ENCODE peak calls at places on chromosomes 12 and 14, in seven cellular contexts. One of them, this sample, is unnamed. For H3K4me1, the result is how much of the 10 kb centered on the place peaks cover.

GRCh38 chr14:78207414-78207813 is 37.2 kb downstream of the NRXN3 start:
- DNase-seq in left lung: no peak
- DNase-seq in psoas muscle: no peak
- DNase-seq in upper lobe of right lung: no peak
- DNase-seq in tibial artery: no peak
- DNase-seq in sigmoid colon: no peak
- DNase-seq in right lobe of liver: no peak
- DNase-seq in this sample: no peak

GRCh38 chr12:71014180-71014785 is 93.7 kb upstream of the PTPRR start:
- DNase-seq in left lung: no peak
- DNase-seq in tibial artery: no peak
- DNase-seq in right lobe of liver: no peak
- DNase-seq in sigmoid colon: no peak
- DNase-seq in upper lobe of right lung: no peak
- DNase-seq in psoas muscle: no peak
- DNase-seq in this sample: no peak

GRCh38 chr14:106564058-106564643 is 1037.8 kb downstream of the TMEM121 start:
- DNase-seq in tibial artery: no peak
- DNase-seq in right lobe of liver: peak
- DNase-seq in left lung: no peak
- DNase-seq in sigmoid colon: no peak
- DNase-seq in psoas muscle: no peak
- DNase-seq in upper lobe of right lung: peak
- DNase-seq in this sample: peak

GRCh38 chr14:20427231-20428009 is 8.5 kb downstream of the KLHL33 start:
- DNase-seq in right lobe of liver: no peak
- DNase-seq in upper lobe of right lung: no peak
- DNase-seq in sigmoid colon: no peak
- DNase-seq in left lung: no peak
- DNase-seq in tibial artery: no peak
- DNase-seq in psoas muscle: no peak
- DNase-seq in this sample: no peak

GRCh38 chr14:90691627-90692026 is 124.6 kb downstream of the TTC7B start:
- DNase-seq in sigmoid colon: no peak
- DNase-seq in right lobe of liver: no peak
- DNase-seq in left lung: no peak
- DNase-seq in tibial artery: no peak
- DNase-seq in upper lobe of right lung: no peak
- DNase-seq in psoas muscle: no peak
- DNase-seq in this sample: no peak

GRCh38 chr12:108581311-108582227 is 16.3 kb downstream of the TMEM119 start:
- DNase-seq in right lobe of liver: no peak
- DNase-seq in upper lobe of right lung: no peak
- DNase-seq in sigmoid colon: no peak
- DNase-seq in tibial artery: no peak
- DNase-seq in left lung: no peak
- DNase-seq in psoas muscle: no peak
- DNase-seq in this sample: no peak

GRCh38 chr12:113860950-113861349 is 105.2 kb downstream of the RBM19 start:
- DNase-seq in sigmoid colon: no peak
- DNase-seq in upper lobe of right lung: no peak
- DNase-seq in psoas muscle: no peak
- DNase-seq in left lung: no peak
- DNase-seq in tibial artery: no peak
- DNase-seq in right lobe of liver: no peak
- DNase-seq in this sample: no peak

GRCh38 chr12:77594386-77594785 is 236.3 kb upstream of the NAV3 start:
- DNase-seq in upper lobe of right lung: no peak
- DNase-seq in psoas muscle: no peak
- DNase-seq in sigmoid colon: no peak
- DNase-seq in right lobe of liver: no peak
- DNase-seq in tibial artery: no peak
- DNase-seq in left lung: no peak
- DNase-seq in this sample: no peak

GRCh38 chr14:93788557-93789365 is 476 bp upstream of the PRIMA1 start:
- DNase-seq in right lobe of liver: no peak
- DNase-seq in tibial artery: peak
- DNase-seq in sigmoid colon: peak
- DNase-seq in left lung: no peak
- DNase-seq in psoas muscle: no peak
- DNase-seq in upper lobe of right lung: no peak
- DNase-seq in this sample: no peak

GRCh38 chr12:28535216-28535615 is 345.0 kb downstream of the CCDC91 start:
- DNase-seq in upper lobe of right lung: no peak
- DNase-seq in right lobe of liver: no peak
- DNase-seq in tibial artery: no peak
- DNase-seq in sigmoid colon: no peak
- DNase-seq in psoas muscle: no peak
- DNase-seq in left lung: no peak
- DNase-seq in this sample: no peak

GRCh38 chr12:107912421-107913004 is 138.0 kb downstream of the ASCL4 start:
- DNase-seq in right lobe of liver: peak
- DNase-seq in sigmoid colon: peak
- DNase-seq in psoas muscle: peak
- DNase-seq in left lung: peak
- DNase-seq in tibial artery: no peak
- DNase-seq in upper lobe of right lung: peak
- DNase-seq in this sample: peak

GRCh38 chr14:103697196-103697595 is 18.1 kb downstream of the XRCC3 start:
- DNase-seq in sigmoid colon: no peak
- DNase-seq in left lung: no peak
- DNase-seq in tibial artery: no peak
- DNase-seq in upper lobe of right lung: no peak
- DNase-seq in psoas muscle: no peak
- DNase-seq in right lobe of liver: no peak
- DNase-seq in this sample: no peak

GRCh38 chr14:73460691-73461127 is 2.4 kb upstream of the NUMB start:
- DNase-seq in upper lobe of right lung: no peak
- DNase-seq in tibial artery: no peak
- DNase-seq in left lung: no peak
- DNase-seq in right lobe of liver: no peak
- DNase-seq in psoas muscle: no peak
- DNase-seq in sigmoid colon: no peak
- DNase-seq in this sample: no peak

GRCh38 chr12:120571299-120571698 is 9.9 kb downstream of the POP5 start:
- DNase-seq in psoas muscle: no peak
- DNase-seq in upper lobe of right lung: no peak
- DNase-seq in tibial artery: no peak
- DNase-seq in right lobe of liver: no peak
- DNase-seq in sigmoid colon: no peak
- DNase-seq in left lung: no peak
- DNase-seq in this sample: no peak

GRCh38 chr14:66117600-66117999 is 368.6 kb upstream of the CCDC196 start:
- DNase-seq in right lobe of liver: no peak
- DNase-seq in left lung: no peak
- DNase-seq in tibial artery: no peak
- DNase-seq in psoas muscle: no peak
- DNase-seq in sigmoid colon: no peak
- DNase-seq in upper lobe of right lung: no peak
- DNase-seq in this sample: no peak

GRCh38 chr12:95605087-95605486 is 53.8 kb upstream of the USP44 start:
- DNase-seq in sigmoid colon: no peak
- DNase-seq in psoas muscle: no peak
- DNase-seq in right lobe of liver: no peak
- DNase-seq in tibial artery: no peak
- DNase-seq in left lung: no peak
- DNase-seq in upper lobe of right lung: no peak
- DNase-seq in this sample: no peak

GRCh38 chr12:111773801-111774551 is 7.2 kb downstream of the ALDH2 start:
- DNase-seq in tibial artery: peak
- DNase-seq in upper lobe of right lung: peak
- DNase-seq in right lobe of liver: peak
- DNase-seq in sigmoid colon: peak
- DNase-seq in psoas muscle: peak
- DNase-seq in left lung: peak
- DNase-seq in this sample: no peak

GRCh38 chr12:91202390-91202789 is 19.8 kb upstream of the DCN start:
- DNase-seq in sigmoid colon: no peak
- DNase-seq in left lung: no peak
- DNase-seq in tibial artery: no peak
- DNase-seq in right lobe of liver: no peak
- DNase-seq in psoas muscle: no peak
- DNase-seq in upper lobe of right lung: no peak
- DNase-seq in this sample: no peak

GRCh38 chr12:127278351-127278750 is 988.6 kb upstream of the TMEM132C start:
- DNase-seq in left lung: no peak
- DNase-seq in psoas muscle: no peak
- DNase-seq in upper lobe of right lung: no peak
- DNase-seq in right lobe of liver: no peak
- DNase-seq in tibial artery: no peak
- DNase-seq in sigmoid colon: no peak
- DNase-seq in this sample: no peak

DNA sequence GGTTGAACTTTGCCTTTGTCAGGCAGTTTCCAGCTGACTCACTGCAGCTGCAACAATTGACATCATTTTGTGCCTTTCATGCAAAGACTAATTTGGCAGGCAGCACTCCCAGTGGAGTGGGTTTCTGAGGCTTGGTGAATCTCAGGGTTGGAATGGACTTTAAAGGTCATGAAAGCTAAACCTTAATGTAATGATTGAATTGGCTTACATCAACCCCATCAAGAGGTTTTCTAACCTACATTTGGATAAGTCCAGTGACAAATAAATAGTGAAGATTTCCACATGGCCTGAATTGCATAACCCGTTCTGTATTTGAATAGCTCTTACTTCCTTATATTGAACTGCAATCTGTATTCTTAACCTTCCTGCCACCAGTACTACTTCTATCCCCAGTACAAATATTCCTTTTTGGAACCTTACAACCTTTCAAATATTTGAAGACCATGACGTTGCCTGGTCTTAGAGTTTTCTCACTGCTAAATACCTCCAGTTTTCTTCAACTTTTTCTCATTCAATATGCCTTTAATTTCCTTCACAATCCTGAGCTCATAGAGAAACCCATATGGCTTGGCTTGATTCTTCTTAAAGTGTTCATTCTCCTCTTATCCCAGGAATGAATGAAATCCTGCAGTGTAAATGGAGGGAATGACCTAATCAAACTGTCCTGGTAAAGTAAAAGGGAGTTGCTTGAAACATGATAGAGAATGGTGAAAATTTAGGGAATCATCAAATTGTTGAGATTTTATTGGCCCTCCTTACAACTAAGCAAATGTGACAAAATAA is 168.1 kb upstream of the NOVA1 start:
- DNase-seq in psoas muscle: peak
- DNase-seq in left lung: no peak
- DNase-seq in right lobe of liver: peak
- DNase-seq in sigmoid colon: peak
- DNase-seq in tibial artery: peak
- DNase-seq in upper lobe of right lung: no peak
- DNase-seq in this sample: no peak
- TF ChIP-seq CTCF in psoas muscle: no peak
- TF ChIP-seq CTCF in left lung: no peak
- TF ChIP-seq CTCF in right lobe of liver: no peak
- TF ChIP-seq CTCF in sigmoid colon: no peak
- TF ChIP-seq CTCF in tibial artery: no peak
- TF ChIP-seq CTCF in upper lobe of right lung: no peak
- TF ChIP-seq CTCF in this sample: no peak

GRCh38 chr14:61642246-61642982 is 52.9 kb upstream of the HIF1A start:
- DNase-seq in upper lobe of right lung: no peak
- DNase-seq in psoas muscle: no peak
- DNase-seq in sigmoid colon: no peak
- DNase-seq in tibial artery: no peak
- DNase-seq in left lung: no peak
- DNase-seq in right lobe of liver: no peak
- DNase-seq in this sample: no peak
- H3K4me1 ChIP-seq in upper lobe of right lung: under half
- H3K4me1 ChIP-seq in psoas muscle: under half
- H3K4me1 ChIP-seq in sigmoid colon: under half
- H3K4me1 ChIP-seq in tibial artery: under half
- H3K4me1 ChIP-seq in left lung: under half
- H3K4me1 ChIP-seq in right lobe of liver: under half
- H3K4me1 ChIP-seq in this sample: under half

GRCh38 chr14:69610020-69610858 is 1.2 kb upstream of the SUSD6 start:
- DNase-seq in right lobe of liver: no peak
- DNase-seq in left lung: no peak
- DNase-seq in sigmoid colon: no peak
- DNase-seq in upper lobe of right lung: no peak
- DNase-seq in tibial artery: no peak
- DNase-seq in psoas muscle: no peak
- DNase-seq in this sample: no peak
- H3K4me3 ChIP-seq in right lobe of liver: no peak
- H3K4me3 ChIP-seq in left lung: peak
- H3K4me3 ChIP-seq in sigmoid colon: peak
- H3K4me3 ChIP-seq in upper lobe of right lung: peak
- H3K4me3 ChIP-seq in tibial artery: peak
- H3K4me3 ChIP-seq in psoas muscle: peak
- H3K4me3 ChIP-seq in this sample: no peak

DNA sequence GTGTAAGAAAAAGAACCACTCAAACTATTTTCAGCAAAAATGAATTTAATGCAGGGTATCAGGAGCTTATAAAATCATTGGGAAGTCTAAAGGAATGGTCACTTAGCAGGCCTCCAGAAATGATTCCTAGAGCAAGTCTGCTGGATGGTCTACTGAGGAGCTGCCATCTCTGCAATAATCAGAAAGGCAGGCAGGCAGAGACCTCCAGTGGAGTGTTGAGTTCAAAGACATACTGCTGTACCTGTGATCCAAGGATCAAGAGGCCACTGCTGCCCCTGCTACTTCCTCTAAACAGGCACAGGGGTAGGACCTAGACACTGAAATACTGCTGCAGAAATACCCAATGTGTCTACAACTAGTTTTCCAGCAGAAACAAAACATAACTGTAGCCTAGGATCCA is 14.5 kb upstream of the KICS2 start:
- DNase-seq in right lobe of liver: no peak
- DNase-seq in psoas muscle: no peak
- DNase-seq in tibial artery: no peak
- DNase-seq in left lung: no peak
- DNase-seq in sigmoid colon: no peak
- DNase-seq in upper lobe of right lung: no peak
- DNase-seq in this sample: no peak
- TF ChIP-seq CTCF in right lobe of liver: no peak
- TF ChIP-seq CTCF in psoas muscle: no peak
- TF ChIP-seq CTCF in tibial artery: no peak
- TF ChIP-seq CTCF in left lung: no peak
- TF ChIP-seq CTCF in sigmoid colon: no peak
- TF ChIP-seq CTCF in upper lobe of right lung: no peak
- TF ChIP-seq CTCF in this sample: no peak

DNA sequence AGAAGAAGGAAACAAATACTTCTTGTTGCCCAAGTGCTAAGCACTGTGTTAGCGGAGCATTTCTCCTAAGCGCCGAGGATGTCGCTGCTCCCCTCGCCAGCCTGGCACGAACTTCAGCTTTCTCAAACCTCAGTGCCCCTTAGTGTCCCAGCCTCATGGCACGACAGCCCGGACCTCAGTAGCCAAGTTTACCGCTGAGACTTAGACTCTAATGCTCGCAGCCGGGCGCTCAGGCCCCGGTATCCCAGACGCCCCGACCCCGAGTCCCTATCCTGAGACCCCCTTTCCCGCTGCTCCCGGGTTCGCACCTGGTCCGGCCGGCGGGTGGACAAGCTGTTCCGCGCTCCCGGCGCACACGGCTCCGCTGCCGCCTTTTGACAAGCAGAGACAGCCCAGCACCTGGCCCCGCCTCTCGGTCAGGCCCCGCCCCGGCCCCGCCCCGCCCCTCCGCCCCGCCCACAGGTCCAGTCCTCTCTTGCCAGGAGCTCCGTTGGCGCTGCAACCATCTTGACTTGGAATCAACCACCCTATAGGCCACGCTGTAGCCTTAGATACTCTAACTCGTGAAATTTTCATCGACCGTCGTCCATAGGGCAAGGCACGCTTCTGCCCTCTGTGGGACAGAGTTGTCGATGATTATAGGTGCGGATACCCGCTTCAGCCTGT is at the start of gene VDR:
- DNase-seq in psoas muscle: peak
- DNase-seq in upper lobe of right lung: peak
- DNase-seq in right lobe of liver: peak
- DNase-seq in sigmoid colon: peak
- DNase-seq in tibial artery: peak
- DNase-seq in left lung: peak
- DNase-seq in this sample: peak
- H3K4me1 ChIP-seq in psoas muscle: under half
- H3K4me1 ChIP-seq in upper lobe of right lung: under half
- H3K4me1 ChIP-seq in right lobe of liver: under half
- H3K4me1 ChIP-seq in sigmoid colon: under half
- H3K4me1 ChIP-seq in tibial artery: under half
- H3K4me1 ChIP-seq in left lung: half or more
- H3K4me1 ChIP-seq in this sample: under half

This sample was measured in CD8-positive, alpha-beta T cell.